ENCODE peak calls at places on chromosomes 4 and X, in four cellular contexts. Z is progenitor cell of endocrine pancreas, F is breast epithelium, M is B cell. T is an unnamed sample.

GRCh38 chr4:89434364-89434988 is 126.9 kb upstream of the GPRIN3 start:
- DNase-seq in Z (no peak), F (no peak), M (no peak), T (no peak)

GRCh38 chr4:56289934-56290333 is 97.4 kb downstream of the AASDH start:
- DNase-seq in Z (no peak), F (no peak), M (no peak), T (no peak)

GRCh38 chr4:124203613-124204284 is 508.8 kb downstream of the ANKRD50 start:
- DNase-seq in Z (no peak), F (no peak), M (no peak), T (no peak)

GRCh38 chr4:180101348-180102083 is 2141.7 kb upstream of the TENM3 start:
- DNase-seq in Z (no peak), F (no peak), M (no peak), T (no peak)

GRCh38 chr4:25857403-25857802 is 5.4 kb downstream of the SEL1L3 start:
- DNase-seq in Z (no peak), F (no peak), M (no peak), T (no peak)

GRCh38 chrX:70479970-70480659 is 35.5 kb downstream of the DLG3 start:
- DNase-seq in Z (no peak), F (peak; percentile 20), M (no peak), T (no peak)

GRCh38 chrX:149504226-149504914 is 736 bp downstream of the IDS start:
- DNase-seq in Z (no peak), F (no peak), M (peak; percentile 74), T (no peak)

GRCh38 chrX:28542791-28543190 is 44.5 kb upstream of the IL1RAPL1 start:
- DNase-seq in Z (no peak), F (no peak), M (no peak), T (no peak)

GRCh38 chrX:17967888-17968287 is 106.8 kb upstream of the RAI2 start:
- DNase-seq in Z (no peak), F (no peak), M (no peak), T (no peak)

GRCh38 chrX:103734125-103734760 is 23.5 kb downstream of the TMEM31 start:
- DNase-seq in Z (no peak), F (no peak), M (no peak), T (no peak)

GRCh38 chr4:52869196-52869595 is 7.1 kb downstream of the RASL11B start:
- DNase-seq in Z (no peak), F (no peak), M (no peak), T (no peak)

GRCh38 chr4:121192500-121192899 is 28.4 kb upstream of the TNIP3 start:
- DNase-seq in Z (no peak), F (no peak), M (no peak), T (no peak)

GRCh38 chr4:18518098-18518497 is 496.5 kb upstream of the LCORL start:
- DNase-seq in Z (no peak), F (no peak), M (no peak), T (no peak)

GRCh38 chr4:33914386-33914785 is 2329.9 kb downstream of the ARAP2 start:
- DNase-seq in Z (no peak), F (no peak), M (no peak), T (no peak)

GRCh38 chr4:41658106-41658505 is 90.4 kb downstream of the PHOX2B start:
- DNase-seq in Z (no peak), F (no peak), M (no peak), T (no peak)

GRCh38 chr4:26161030-26161824 is 159.6 kb upstream of the RBPJ start:
- DNase-seq in Z (no peak), F (no peak), M (no peak), T (no peak)

GRCh38 chr4:122900314-122900713 is 22.1 kb downstream of the NUDT6 start:
- DNase-seq in Z (no peak), F (no peak), M (no peak), T (no peak)

GRCh38 chr4:183059797-183060196 is 39.3 kb upstream of the WWC2 start:
- DNase-seq in Z (no peak), F (no peak), M (no peak), T (no peak)

GRCh38 chr4:169305651-169306050 is 34.9 kb upstream of the SH3RF1 start:
- DNase-seq in Z (no peak), F (no peak), M (no peak), T (no peak)

GRCh38 chr4:179328627-179329026 is 1886.4 kb upstream of the AGA start:
- DNase-seq in Z (no peak), F (no peak), M (no peak), T (no peak)

GRCh38 chrX:151396042-151396826 is 772 bp upstream of the VMA21 start:
- DNase-seq in Z (no peak), F (peak; percentile 19), M (peak; percentile 46), T (peak; percentile 8)

GRCh38 chr4:32689520-32689919 is 1969.4 kb downstream of the PCDH7 start:
- DNase-seq in Z (no peak), F (no peak), M (no peak), T (no peak)

GRCh38 chrX:118346258-118347094 is 570 bp downstream of the WDR44 start:
- DNase-seq in Z (peak; percentile 23), F (peak; percentile 27), M (peak; percentile 70), T (no peak)

GRCh38 chr4:53061467-53061866 is 199.3 kb downstream of the RASL11B start:
- DNase-seq in Z (no peak), F (no peak), M (no peak), T (no peak)

GRCh38 chr4:112726041-112726440 is 89.1 kb downstream of the LARP7 start:
- DNase-seq in Z (no peak), F (no peak), M (no peak), T (no peak)

GRCh38 chr4:54558889-54559682 is 98.7 kb upstream of the KIT start:
- DNase-seq in Z (no peak), F (no peak), M (no peak), T (no peak)

GRCh38 chrX:154312116-154312515 is 16.5 kb downstream of the TKTL1 start:
- DNase-seq in Z (no peak), F (no peak), M (no peak), T (no peak)

GRCh38 chr4:139556735-139557505 is 901 bp upstream of the SETD7 start:
- DNase-seq in Z (peak; percentile 23), F (peak; percentile 56), M (peak; percentile 72), T (no peak)
- TF ChIP-seq CTCF in Z (no peak), F (no peak), M (no peak), T (peak; percentile 5)

GRCh38 chr4:2962614-2963184 is 507 bp downstream of the NOP14 start:
- DNase-seq in Z (no peak), F (no peak), M (no peak), T (no peak)

GRCh38 chr4:2965262-2965661 is 1.9 kb downstream of the GRK4 start:
- DNase-seq in Z (no peak), F (no peak), M (no peak), T (no peak)

GRCh38 chr4:2964077-2964471 is 703 bp downstream of the GRK4 start:
- DNase-seq in Z (no peak), F (no peak), M (no peak), T (no peak)

GRCh38 chr4:2962099-2962455 is 1.1 kb downstream of the NOP14 start:
- DNase-seq in Z (no peak), F (no peak), M (no peak), T (no peak)

GRCh38 chr4:2963185-2964076 is at the start of the genes GRK4 and NOP14:
- DNase-seq in Z (peak; percentile 93), F (peak; percentile 97), M (peak; percentile 98), T (peak; percentile 96)
- TF ChIP-seq CTCF in Z (peak; percentile 41), F (no peak), M (peak; percentile 48), T (peak; percentile 24)

DNA sequence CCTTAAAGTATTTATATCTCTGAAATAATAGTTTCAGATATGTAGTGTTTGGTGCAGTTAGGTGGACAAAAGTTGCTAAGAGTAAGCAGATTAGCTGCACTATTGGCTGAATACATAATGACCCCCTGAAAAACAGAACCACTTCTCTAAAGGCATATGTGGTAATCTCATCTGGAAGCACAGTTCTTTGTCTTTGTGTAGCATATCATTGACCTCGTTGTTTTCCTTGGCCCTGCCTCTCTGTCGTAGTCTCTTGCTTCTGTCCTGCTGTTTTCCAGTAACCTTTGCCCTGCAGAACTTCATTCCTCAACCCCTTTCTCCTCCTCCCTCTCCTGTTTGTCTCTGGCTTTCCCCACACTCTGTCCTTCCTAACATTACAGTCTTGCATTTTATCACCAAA is 41.4 kb downstream of the JADE3 start:
- DNase-seq in Z (no peak), F (no peak), M (no peak), T (no peak)
- TF ChIP-seq CTCF in Z (no peak), F (no peak), M (no peak), T (no peak)

GRCh38 chrX:2875798-2876399 is 47.2 kb downstream of the GYG2 start:
- DNase-seq in Z (no peak), F (no peak), M (no peak), T (no peak)
- TF ChIP-seq CTCF in Z (peak; percentile 59), F (no peak), M (peak; percentile 33), T (peak; percentile 18)

GRCh38 chr4:6671648-6672047 is 22.0 kb upstream of the S100P start:
- DNase-seq in Z (no peak), F (no peak), M (no peak), T (no peak)

GRCh38 chr4:6674500-6675149 is 19.1 kb upstream of the S100P start:
- DNase-seq in Z (no peak), F (no peak), M (peak; percentile 56), T (peak; percentile 57)

GRCh38 chr4:6676722-6677558 is 16.7 kb upstream of the S100P start:
- DNase-seq in Z (no peak), F (no peak), M (no peak), T (no peak)

GRCh38 chr4:6672131-6672530 is 21.5 kb upstream of the S100P start:
- DNase-seq in Z (no peak), F (no peak), M (no peak), T (no peak)

GRCh38 chr4:6673660-6674499 is 19.8 kb upstream of the S100P start:
- DNase-seq in Z (peak; percentile 88), F (peak; percentile 93), M (peak; percentile 94), T (peak; percentile 77)
- TF ChIP-seq CTCF in Z (no peak), F (no peak), M (no peak), T (no peak)

DNA sequence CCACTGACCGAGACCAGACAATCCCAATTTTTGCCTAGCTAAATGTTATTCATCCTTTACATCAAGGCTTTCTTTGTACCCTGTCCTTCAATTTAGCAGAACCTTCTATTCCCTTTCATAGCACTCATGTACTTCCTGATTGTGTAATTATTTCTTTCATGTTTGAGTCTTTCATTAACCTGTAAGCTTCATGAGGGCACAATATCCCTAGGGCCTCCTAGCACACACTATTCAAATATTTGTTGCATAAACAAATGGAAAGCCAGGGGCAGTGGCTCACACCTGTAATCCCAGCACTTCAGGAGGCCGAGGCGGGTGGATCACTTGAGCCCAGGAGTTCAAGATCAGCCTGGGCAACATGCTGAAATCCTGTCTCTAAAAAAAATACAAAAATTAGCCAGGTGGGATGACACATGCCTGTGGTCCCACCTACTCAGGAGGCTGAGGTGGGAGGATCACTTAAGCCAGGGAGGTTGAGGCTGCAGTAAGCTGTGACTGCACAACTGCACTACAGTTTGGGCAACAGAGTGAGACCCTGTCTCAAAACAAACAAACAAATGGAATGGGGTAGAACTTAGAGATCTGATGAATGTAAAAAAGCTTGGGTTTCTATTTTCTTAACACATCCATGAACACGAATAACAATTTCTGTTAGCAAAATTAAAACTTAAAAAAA is 59.0 kb downstream of the SAT1 start:
- DNase-seq in Z (no peak), F (no peak), M (no peak), T (no peak)
- TF ChIP-seq CTCF in Z (no peak), F (no peak), M (no peak), T (no peak)

GRCh38 chr4:73308286-73308685 is 49.7 kb upstream of the ANKRD17 start:
- DNase-seq in Z (no peak), F (no peak), M (no peak), T (no peak)
- TF ChIP-seq CTCF in Z (no peak), F (no peak), M (peak; percentile 44), T (peak; percentile 29)

GRCh38 chr4:5389756-5390155 is 318.6 kb downstream of the EVC2 start:
- DNase-seq in Z (no peak), F (no peak), M (no peak), T (no peak)
- TF ChIP-seq CTCF in Z (no peak), F (no peak), M (no peak), T (no peak)